ENCODE peak calls at places on chromosomes 13 and 19, in six cellular contexts. V is adrenal gland, Z is erythroblast, J is A549, E is GM12891, G is lower leg skin. T is an unnamed sample.

GRCh38 chr19:16886305-16886880 is 2.4 kb upstream of the F2RL3 start:
- DNase-seq in V (peak; percentile 91), Z (no peak), J (no peak), E (no peak), G (peak; percentile 35), T (no peak)

GRCh38 chr19:11673608-11674041 is 65.1 kb downstream of the ZNF823 start:
- DNase-seq in V (peak; percentile 71), Z (peak; percentile 34), J (no peak), E (no peak), G (peak; percentile 33), T (peak; percentile 18)

GRCh38 chr13:66748712-66749111 is 481.4 kb downstream of the PCDH9 start:
- DNase-seq in V (no peak), Z (no peak), J (no peak), E (no peak), G (no peak), T (no peak)

GRCh38 chr13:80753951-80754350 is 413.0 kb upstream of the SPRY2 start:
- DNase-seq in V (no peak), Z (no peak), J (no peak), E (no peak), G (no peak), T (no peak)

GRCh38 chr13:38669234-38669964 is 17.5 kb upstream of the FREM2 start:
- DNase-seq in V (no peak), Z (no peak), J (no peak), E (no peak), G (no peak), T (no peak)

GRCh38 chr19:28288850-28289249 is 924.1 kb downstream of the UQCRFS1 start:
- DNase-seq in V (no peak), Z (no peak), J (no peak), E (no peak), G (no peak), T (no peak)

GRCh38 chr13:108911807-108912206 is 282.4 kb downstream of the MYO16 start:
- DNase-seq in V (no peak), Z (no peak), J (no peak), E (no peak), G (no peak), T (no peak)

GRCh38 chr13:51331354-51331861 is 8.1 kb upstream of the SERPINE3 start:
- DNase-seq in V (no peak), Z (no peak), J (no peak), E (no peak), G (no peak), T (no peak)

GRCh38 chr13:40330950-40331349 is 335.5 kb downstream of the FOXO1 start:
- DNase-seq in V (no peak), Z (no peak), J (no peak), E (no peak), G (no peak), T (no peak)

GRCh38 chr19:10079031-10079453 is 7.1 kb upstream of the SHFL start:
- DNase-seq in V (no peak), Z (no peak), J (no peak), E (no peak), G (no peak), T (no peak)

GRCh38 chr19:10760268-10760944 is 42.5 kb downstream of the DNM2 start:
- DNase-seq in V (no peak), Z (no peak), J (no peak), E (no peak), G (no peak), T (peak; percentile 58)

GRCh38 chr13:33730147-33730546 is 87.8 kb upstream of the RFC3 start:
- DNase-seq in V (no peak), Z (no peak), J (no peak), E (no peak), G (no peak), T (no peak)

GRCh38 chr13:36887758-36888521 is 32.1 kb downstream of the SMAD9 start:
- DNase-seq in V (no peak), Z (peak; percentile 73), J (no peak), E (no peak), G (no peak), T (no peak)

GRCh38 chr19:6608950-6609349 is 18.0 kb upstream of the CD70 start:
- DNase-seq in V (no peak), Z (no peak), J (no peak), E (no peak), G (no peak), T (no peak)

GRCh38 chr19:10894911-10895213 is 23.5 kb downstream of the CARM1 start:
- DNase-seq in V (no peak), Z (no peak), J (no peak), E (no peak), G (no peak), T (no peak)

GRCh38 chr13:21014666-21015170 is 46.7 kb downstream of the LATS2 start:
- DNase-seq in V (peak; percentile 84), Z (no peak), J (no peak), E (no peak), G (no peak), T (no peak)

GRCh38 chr13:42487221-42487620 is 86.7 kb upstream of the TNFSF11 start:
- DNase-seq in V (no peak), Z (no peak), J (no peak), E (no peak), G (no peak), T (no peak)

GRCh38 chr13:44049546-44049945 is 169.8 kb downstream of the LACC1 start:
- DNase-seq in V (no peak), Z (no peak), J (no peak), E (no peak), G (no peak), T (no peak)

GRCh38 chr19:18777725-18778389 is 13.2 kb downstream of the COMP start:
- DNase-seq in V (no peak), Z (no peak), J (no peak), E (no peak), G (no peak), T (no peak)

GRCh38 chr13:97255515-97255999 is 33.4 kb downstream of the MBNL2 start:
- DNase-seq in V (no peak), Z (peak; percentile 48), J (no peak), E (no peak), G (no peak), T (no peak)

GRCh38 chr13:39349391-39349790 is 253.6 kb downstream of the LHFPL6 start:
- DNase-seq in V (no peak), Z (no peak), J (no peak), E (no peak), G (no peak), T (no peak)

GRCh38 chr13:34657716-34658115 is 284.4 kb upstream of the NBEA start:
- DNase-seq in V (no peak), Z (no peak), J (peak; percentile 7), E (no peak), G (no peak), T (no peak)

GRCh38 chr13:90445179-90445578 is 902.3 kb upstream of the MIR17HG start:
- DNase-seq in V (peak; percentile 61), Z (no peak), J (peak; percentile 18), E (no peak), G (peak; percentile 14), T (peak; percentile 35)

GRCh38 chr19:41861098-41861768 is 1.2 kb downstream of the RPS19 start:
- DNase-seq in V (no peak), Z (peak; percentile 47), J (no peak), E (no peak), G (no peak), T (no peak)

GRCh38 chr13:38348890-38349289 is 761 bp upstream of the UFM1 start:
- DNase-seq in V (no peak), Z (peak; percentile 32), J (peak; percentile 9), E (no peak), G (no peak), T (no peak)

GRCh38 chr13:41562083-41562482 is 104.7 kb downstream of the RGCC start:
- DNase-seq in V (peak; percentile 78), Z (no peak), J (no peak), E (no peak), G (peak; percentile 55), T (peak; percentile 46)

GRCh38 chr19:46613525-46613924 is 11.4 kb downstream of the PTGIR start:
- DNase-seq in V (no peak), Z (no peak), J (no peak), E (no peak), G (no peak), T (no peak)

GRCh38 chr13:29925457-29925856 is 75.0 kb upstream of the UBL3 start:
- DNase-seq in V (peak; percentile 87), Z (no peak), J (peak; percentile 33), E (no peak), G (peak; percentile 95), T (no peak)

GRCh38 chr19:18995804-18996241 is 37.5 kb downstream of the SUGP2 start:
- DNase-seq in V (peak; percentile 84), Z (peak; percentile 39), J (peak; percentile 65), E (peak; percentile 71), G (no peak), T (peak; percentile 86)

GRCh38 chr19:47509170-47509847 is 5.6 kb downstream of the NAPA start:
- DNase-seq in V (no peak), Z (no peak), J (no peak), E (no peak), G (no peak), T (no peak)

GRCh38 chr13:110126391-110126961 is 180.5 kb downstream of the COL4A1 start:
- DNase-seq in V (peak; percentile 74), Z (no peak), J (no peak), E (no peak), G (no peak), T (peak; percentile 84)

GRCh38 chr13:75726313-75726712 is 90.2 kb downstream of the LMO7 start:
- DNase-seq in V (no peak), Z (no peak), J (no peak), E (no peak), G (no peak), T (no peak)
- TF ChIP-seq POLR2A in V (no peak), Z (no peak), J (no peak), E (no peak), G (no peak), T (no peak)

GRCh38 chr19:48644839-48645651 is 942 bp downstream of the CA11 start:
- DNase-seq in V (peak; percentile 93), Z (peak; percentile 83), J (peak; percentile 86), E (no peak), G (peak; percentile 85), T (no peak)
- TF ChIP-seq POLR2A in V (no peak), Z (no peak), J (no peak), E (no peak), G (no peak), T (no peak)

GRCh38 chr19:1243768-1244692 is 2.5 kb downstream of the ATP5F1D start:
- DNase-seq in V (peak; percentile 94), Z (peak; percentile 86), J (peak; percentile 79), E (peak; percentile 90), G (peak; percentile 85), T (peak; percentile 91)

GRCh38 chr19:1240925-1241324 is 626 bp upstream of the ATP5F1D start:
- DNase-seq in V (peak; percentile 75), Z (no peak), J (no peak), E (no peak), G (no peak), T (no peak)

GRCh38 chr19:1239420-1239795 is 1.6 kb upstream of the CBARP start:
- DNase-seq in V (no peak), Z (no peak), J (no peak), E (no peak), G (no peak), T (no peak)

GRCh38 chr19:1239796-1240737 is 1.5 kb upstream of the ATP5F1D start:
- DNase-seq in V (peak; percentile 94), Z (peak; percentile 95), J (peak; percentile 79), E (peak; percentile 100), G (peak; percentile 69), T (peak; percentile 97)

GRCh38 chr19:1241417-1242095 is at the start of gene ATP5F1D:
- DNase-seq in V (peak; percentile 96), Z (peak; percentile 98), J (peak; percentile 83), E (peak; percentile 98), G (peak; percentile 91), T (peak; percentile 98)
- TF ChIP-seq POLR2A in V (peak; percentile 65), Z (peak; percentile 72), J (peak; percentile 71), E (no peak), G (no peak), T (peak; percentile 86)

GRCh38 chr19:38267780-38268430 is 3.5 kb downstream of the SPINT2 start:
- DNase-seq in V (no peak), Z (no peak), J (peak; percentile 70), E (no peak), G (no peak), T (no peak)
- TF ChIP-seq POLR2A in V (no peak), Z (no peak), J (no peak), E (no peak), G (no peak), T (no peak)

T was measured in H54.